ENCODE peak calls at places on chromosomes 6 and 20, in six cellular contexts. T is AG10803, L is A549, S is astrocyte, Q is GM23338, C is astrocyte of the spinal cord. O is an unnamed sample.

GRCh38 chr6:113645576-113645970 is 211.6 kb upstream of the MARCKS start:
- DNase-seq in T (peak; percentile 99), L (peak; percentile 65), S (peak; percentile 99), Q (no peak), C (peak; percentile 82), O (peak; percentile 96)

GRCh38 chr20:16261733-16262277 is 311.4 kb downstream of the KIF16B start:
- DNase-seq in T (no peak), L (no peak), S (no peak), Q (no peak), C (no peak), O (no peak)

GRCh38 chr20:54044156-54044555 is 26.2 kb downstream of the BCAS1 start:
- DNase-seq in T (peak; percentile 92), L (no peak), S (peak; percentile 83), Q (no peak), C (peak; percentile 24), O (peak; percentile 82)

GRCh38 chr6:99308788-99309187 is 40.7 kb downstream of the FAXC start:
- DNase-seq in T (no peak), L (no peak), S (no peak), Q (no peak), C (no peak), O (no peak)

GRCh38 chr6:159594750-159595117 is 98.3 kb downstream of the SOD2 start:
- DNase-seq in T (peak; percentile 64), L (peak; percentile 10), S (peak; percentile 85), Q (no peak), C (peak; percentile 87), O (peak; percentile 69)

GRCh38 chr6:73954843-73955242 is 258.8 kb downstream of the CD109 start:
- DNase-seq in T (no peak), L (no peak), S (no peak), Q (no peak), C (no peak), O (no peak)

GRCh38 chr20:24996449-24997195 is 4.1 kb upstream of the APMAP start:
- DNase-seq in T (no peak), L (no peak), S (no peak), Q (no peak), C (no peak), O (no peak)

GRCh38 chr6:93779086-93779858 is 359.9 kb upstream of the EPHA7 start:
- DNase-seq in T (no peak), L (peak; percentile 11), S (peak; percentile 20), Q (peak; percentile 26), C (peak; percentile 76), O (peak; percentile 92)

GRCh38 chr6:148533309-148534107 is 190.9 kb downstream of the SASH1 start:
- DNase-seq in T (no peak), L (no peak), S (no peak), Q (peak; percentile 52), C (no peak), O (no peak)

GRCh38 chr20:33909331-33909921 is 84.3 kb upstream of the RALY start:
- DNase-seq in T (peak; percentile 96), L (peak; percentile 61), S (peak; percentile 99), Q (no peak), C (peak; percentile 85), O (peak; percentile 97)

GRCh38 chr6:27414996-27415395 is 26.4 kb downstream of the ZNF391 start:
- DNase-seq in T (no peak), L (no peak), S (no peak), Q (no peak), C (no peak), O (no peak)

GRCh38 chr6:154448448-154449096 is 61.9 kb downstream of the CNKSR3 start:
- DNase-seq in T (peak; percentile 82), L (no peak), S (peak; percentile 91), Q (peak; percentile 43), C (peak; percentile 86), O (peak; percentile 88)

GRCh38 chr20:19473894-19474293 is 261.5 kb downstream of the SLC24A3 start:
- DNase-seq in T (no peak), L (no peak), S (no peak), Q (no peak), C (no peak), O (no peak)

GRCh38 chr6:48486876-48487275 is 375.9 kb upstream of the PTCHD4 start:
- DNase-seq in T (no peak), L (no peak), S (no peak), Q (no peak), C (no peak), O (no peak)

GRCh38 chr6:1001655-1002349 is 308.9 kb upstream of the EXOC2 start:
- DNase-seq in T (peak; percentile 70), L (no peak), S (no peak), Q (no peak), C (no peak), O (no peak)

GRCh38 chr6:170228581-170229310 is 62.1 kb downstream of the DLL1 start:
- DNase-seq in T (no peak), L (no peak), S (no peak), Q (no peak), C (no peak), O (no peak)

GRCh38 chr20:10469599-10469998 is 34.5 kb downstream of the SLX4IP start:
- DNase-seq in T (peak; percentile 88), L (peak; percentile 89), S (peak; percentile 69), Q (peak; percentile 88), C (peak; percentile 93), O (peak; percentile 95)

GRCh38 chr6:111658445-111659154 is 52.9 kb upstream of the TRAF3IP2 start:
- DNase-seq in T (peak; percentile 72), L (no peak), S (peak; percentile 72), Q (no peak), C (peak; percentile 38), O (peak; percentile 52)

GRCh38 chr6:169850154-169850553 is 98.7 kb downstream of the ERMARD start:
- DNase-seq in T (no peak), L (no peak), S (no peak), Q (no peak), C (no peak), O (no peak)

GRCh38 chr6:37083243-37084138 is 78.0 kb downstream of the FGD2 start:
- DNase-seq in T (peak; percentile 78), L (no peak), S (peak; percentile 48), Q (no peak), C (no peak), O (peak; percentile 94)

GRCh38 chr20:50215101-50215500 is 24.5 kb downstream of the CEBPB start:
- DNase-seq in T (peak; percentile 59), L (no peak), S (peak; percentile 57), Q (no peak), C (peak; percentile 67), O (peak; percentile 74)

GRCh38 chr20:17468073-17468840 is 62.9 kb downstream of the BFSP1 start:
- DNase-seq in T (no peak), L (no peak), S (no peak), Q (no peak), C (no peak), O (no peak)

GRCh38 chr6:8939615-8940014 is 504.3 kb upstream of the SLC35B3 start:
- DNase-seq in T (no peak), L (peak; percentile 29), S (no peak), Q (no peak), C (no peak), O (peak; percentile 6)

GRCh38 chr6:15484115-15484514 is 178.7 kb downstream of the DTNBP1 start:
- DNase-seq in T (no peak), L (no peak), S (no peak), Q (no peak), C (no peak), O (no peak)

GRCh38 chr20:1934578-1935573 is 39.7 kb downstream of the SIRPA start:
- DNase-seq in T (peak; percentile 98), L (no peak), S (peak; percentile 63), Q (no peak), C (peak; percentile 38), O (peak; percentile 62)

DNA sequence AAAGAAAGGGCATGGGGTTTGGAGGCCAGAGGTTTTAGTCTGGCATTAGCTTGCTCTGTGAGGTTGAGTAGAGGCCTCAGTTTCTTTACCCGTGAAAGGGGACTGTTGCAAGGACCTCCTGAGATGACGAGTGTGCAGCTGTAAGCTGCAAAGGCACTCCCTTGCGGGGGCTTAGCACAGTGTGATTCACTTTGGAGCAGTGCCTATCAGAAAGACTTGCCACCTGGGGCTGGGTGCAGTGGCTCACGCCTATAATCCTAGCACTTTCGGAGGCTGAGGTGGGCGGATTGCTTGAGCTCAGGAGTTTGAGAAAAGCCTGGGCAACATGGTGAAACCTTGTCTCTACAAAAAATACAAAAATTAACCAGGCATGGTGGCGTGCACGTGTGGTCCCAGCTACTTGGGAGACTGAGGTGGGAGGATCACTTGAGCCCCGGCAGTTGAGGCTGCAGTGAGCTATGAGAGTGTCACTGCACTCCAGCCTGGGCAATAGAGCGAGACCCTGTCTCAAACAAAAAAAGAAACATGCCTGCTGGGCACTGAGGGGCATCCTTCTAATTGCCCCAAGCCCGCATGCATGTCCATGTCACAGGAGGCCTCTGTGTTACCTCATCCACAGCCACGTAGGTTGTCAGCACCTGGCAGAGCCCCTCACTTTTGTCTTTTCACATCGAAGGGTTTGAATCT is 7.6 kb upstream of the BAK1 start:
- DNase-seq in T (no peak), L (no peak), S (no peak), Q (no peak), C (no peak), O (no peak)
- H3K4me3 ChIP-seq in T (no peak overlapping the region), L (no peak overlapping the region), S (no peak overlapping the region), Q (no peak overlapping the region), C (no peak overlapping the region), O (no peak overlapping the region)

DNA sequence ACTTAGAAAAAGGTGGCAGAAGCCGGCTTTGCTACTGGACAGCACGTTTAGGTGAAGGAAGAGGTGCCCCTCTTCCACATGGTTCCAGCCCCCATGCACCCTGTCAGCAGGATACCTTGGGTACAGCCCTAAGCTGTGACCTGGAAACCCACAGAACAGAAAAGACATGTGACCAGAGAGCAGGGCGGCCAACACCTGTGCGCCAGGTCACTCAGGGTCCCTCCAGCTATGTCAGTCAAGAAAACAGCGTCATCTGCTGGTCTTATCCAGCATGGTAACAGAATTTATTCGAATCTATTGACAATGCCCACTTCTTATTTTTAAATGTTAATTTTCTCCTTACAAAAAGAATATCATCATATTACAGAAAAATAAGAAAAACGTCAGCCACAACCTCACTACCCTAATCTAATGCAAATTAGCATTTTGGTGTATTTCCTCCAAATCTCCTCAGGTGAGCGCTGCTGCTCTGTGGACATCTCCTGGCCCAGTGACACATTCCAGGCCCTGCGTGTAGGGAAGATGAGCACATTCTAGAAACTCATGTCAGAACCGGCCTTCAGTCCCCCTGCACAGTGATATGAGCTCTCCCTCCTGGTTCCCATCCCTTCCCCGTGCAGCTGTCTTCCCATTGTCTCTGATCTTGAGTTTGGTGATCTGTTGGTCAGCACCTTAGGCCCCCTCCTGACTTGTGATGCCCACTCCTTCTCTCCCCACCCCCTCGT is 37.2 kb downstream of the GTF2H5 start:
- DNase-seq in T (no peak), L (no peak), S (no peak), Q (peak; percentile 88), C (no peak), O (peak; percentile 43)
- TF ChIP-seq CTCF in T (peak; percentile 51), L (peak; percentile 11), S (peak; percentile 43), Q (peak; percentile 93), C (peak; percentile 43), O (peak; percentile 74)

GRCh38 chr6:157761331-157761921 is 61.6 kb upstream of the SNX9 start:
- DNase-seq in T (peak; percentile 74), L (no peak), S (peak; percentile 89), Q (no peak), C (peak; percentile 89), O (peak; percentile 91)
- H3K4me3 ChIP-seq in T (no peak overlapping the region), L (no peak overlapping the region), S (peak overlapping the region; percentile 11), Q (no peak overlapping the region), C (no peak overlapping the region), O (no peak overlapping the region)

DNA sequence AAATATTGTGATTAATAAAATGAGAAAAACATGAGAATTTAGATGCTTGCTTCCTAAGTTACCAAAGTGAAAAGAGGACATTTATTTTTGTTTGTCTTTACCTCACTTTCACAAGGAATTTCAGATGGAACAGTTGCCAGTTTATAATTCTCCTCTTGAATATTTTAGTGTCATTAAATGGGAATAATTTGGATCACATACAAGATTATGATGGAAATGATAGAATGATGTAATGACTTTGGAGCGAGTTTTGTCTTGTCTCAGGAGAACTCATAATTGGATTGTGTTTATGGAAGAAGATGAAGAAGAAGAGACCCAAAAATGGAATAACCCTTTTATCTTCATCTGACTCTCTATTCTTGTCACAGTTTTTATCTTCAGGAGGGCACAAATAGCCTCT is 172.9 kb upstream of the FLRT3 start:
- DNase-seq in T (no peak), L (no peak), S (no peak), Q (no peak), C (no peak), O (no peak)
- TF ChIP-seq CTCF in T (no peak), L (no peak), S (no peak), Q (no peak), C (no peak), O (no peak)

O was measured in choroid plexus epithelial cell.